ENCODE peak calls at places on chromosomes 5 and 9, in four cellular contexts. D is stomach, K is uterus, V is HCT116. G is an unnamed sample. For H3K36me3, the result is how much of the 10 kb centered on the place peaks cover.

GRCh38 chr5:170642066-170642735 is 138.4 kb downstream of the KCNIP1 start:
- DNase-seq in D (no peak), K (no peak), V (no peak), G (no peak)

GRCh38 chr9:137759649-137760321 is 117.8 kb upstream of the CACNA1B start:
- DNase-seq in D (no peak), K (no peak), V (no peak), G (no peak)

GRCh38 chr5:134084570-134084969 is 29.9 kb upstream of the TCF7 start:
- DNase-seq in D (no peak), K (no peak), V (no peak), G (no peak)

GRCh38 chr5:106269252-106269843 is 1401.4 kb downstream of the EFNA5 start:
- DNase-seq in D (no peak), K (no peak), V (peak), G (no peak)

GRCh38 chr5:180107005-180107404 is 35.4 kb upstream of the RNF130 start:
- DNase-seq in D (no peak), K (no peak), V (no peak), G (no peak)

GRCh38 chr5:150434502-150434901 is 15.0 kb downstream of the RPS14 start:
- DNase-seq in D (no peak), K (no peak), V (no peak), G (no peak)

GRCh38 chr9:107043886-107044285 is 180.9 kb downstream of the ZNF462 start:
- DNase-seq in D (no peak), K (no peak), V (no peak), G (peak)

GRCh38 chr9:83196946-83197345 is 134.0 kb upstream of the RASEF start:
- DNase-seq in D (no peak), K (no peak), V (no peak), G (no peak)

GRCh38 chr5:35856186-35857003 is at the start of gene IL7R:
- DNase-seq in D (no peak), K (no peak), V (no peak), G (no peak)

GRCh38 chr9:88458716-88459115 is 70.5 kb downstream of the SPIN1 start:
- DNase-seq in D (no peak), K (no peak), V (no peak), G (no peak)

GRCh38 chr5:151213803-151214613 is 9.9 kb downstream of the CCDC69 start:
- DNase-seq in D (peak), K (peak), V (no peak), G (peak)

GRCh38 chr5:135465391-135466122 is 13.4 kb upstream of the TIFAB start:
- DNase-seq in D (no peak), K (no peak), V (no peak), G (no peak)

GRCh38 chr5:126849101-126849678 is 72.3 kb downstream of the LMNB1 start:
- DNase-seq in D (no peak), K (peak), V (no peak), G (no peak)

GRCh38 chr9:115104908-115105307 is 13.0 kb downstream of the TNC start:
- DNase-seq in D (no peak), K (no peak), V (no peak), G (no peak)

GRCh38 chr9:30574355-30575151 is 1809.9 kb upstream of the ACO1 start:
- DNase-seq in D (no peak), K (peak), V (no peak), G (no peak)

GRCh38 chr9:112887377-112887776 is 3.3 kb downstream of the SLC46A2 start:
- DNase-seq in D (no peak), K (no peak), V (no peak), G (no peak)

GRCh38 chr5:107764976-107765684 is 94.4 kb upstream of the EFNA5 start:
- DNase-seq in D (no peak), K (no peak), V (no peak), G (no peak)

GRCh38 chr9:34869390-34869789 is 88.7 kb upstream of the PHF24 start:
- DNase-seq in D (no peak), K (no peak), V (peak), G (no peak)

GRCh38 chr9:125428060-125428481 is 166.4 kb downstream of the GAPVD1 start:
- DNase-seq in D (peak), K (no peak), V (peak), G (no peak)

GRCh38 chr5:137666901-137667300 is 69.0 kb downstream of the KLHL3 start:
- DNase-seq in D (no peak), K (no peak), V (no peak), G (no peak)

GRCh38 chr9:93270976-93271375 is 87.0 kb downstream of the WNK2 start:
- DNase-seq in D (peak), K (no peak), V (no peak), G (no peak)

GRCh38 chr5:156450778-156451177 is 123.8 kb downstream of the SGCD start:
- DNase-seq in D (no peak), K (no peak), V (no peak), G (no peak)

GRCh38 chr5:71969464-71969863 is 137.8 kb upstream of the MAP1B start:
- DNase-seq in D (no peak), K (no peak), V (no peak), G (no peak)

GRCh38 chr5:164000241-164000640 is 494.8 kb downstream of the MAT2B start:
- DNase-seq in D (no peak), K (no peak), V (no peak), G (no peak)

GRCh38 chr5:16593630-16594029 is 23.2 kb downstream of the RETREG1 start:
- DNase-seq in D (no peak), K (no peak), V (no peak), G (no peak)

GRCh38 chr9:104968025-104968982 is 40.3 kb upstream of the ABCA1 start:
- DNase-seq in D (peak), K (peak), V (peak), G (peak)

GRCh38 chr5:7673658-7674057 is 177.3 kb downstream of the CFAP90 start:
- DNase-seq in D (no peak), K (no peak), V (no peak), G (no peak)

GRCh38 chr5:90557391-90557790 is 1.2 kb upstream of the ADGRV1 start:
- DNase-seq in D (no peak), K (no peak), V (no peak), G (no peak)

GRCh38 chr5:459562-460412 is 16.8 kb downstream of the EXOC3 start:
- DNase-seq in D (no peak), K (no peak), V (no peak), G (no peak)

GRCh38 chr5:80093796-80094195 is 58.6 kb downstream of the THBS4 start:
- DNase-seq in D (no peak), K (no peak), V (no peak), G (peak)

GRCh38 chr5:93019896-93020295 is 561.1 kb downstream of the NR2F1-AS1 start:
- DNase-seq in D (no peak), K (no peak), V (no peak), G (no peak)

GRCh38 chr5:159749146-159749545 is 167.1 kb upstream of the ADRA1B start:
- DNase-seq in D (no peak), K (no peak), V (no peak), G (no peak)

GRCh38 chr9:20205821-20206220 is 416.5 kb downstream of the MLLT3 start:
- DNase-seq in D (no peak), K (no peak), V (no peak), G (no peak)

GRCh38 chr9:82140471-82140870 is 151.9 kb downstream of the SPATA31D1 start:
- DNase-seq in D (no peak), K (no peak), V (no peak), G (no peak)

GRCh38 chr5:142433526-142434321 is 108.9 kb upstream of the SPRY4 start:
- DNase-seq in D (no peak), K (no peak), V (no peak), G (no peak)

GRCh38 chr5:57738306-57738705 is 255.7 kb upstream of the ACTBL2 start:
- DNase-seq in D (no peak), K (no peak), V (no peak), G (no peak)

GRCh38 chr5:150612905-150613670 is 27.4 kb upstream of the SYNPO start:
- DNase-seq in D (no peak), K (peak), V (no peak), G (peak)

GRCh38 chr5:177502886-177503285 is 5.5 kb upstream of the PDLIM7 start:
- DNase-seq in D (no peak), K (no peak), V (no peak), G (no peak)

GRCh38 chr5:177504086-177505056 is 5.3 kb downstream of the DOK3 start:
- DNase-seq in D (no peak), K (no peak), V (no peak), G (no peak)

GRCh38 chr5:177503351-177504085 is 6.1 kb downstream of the DOK3 start:
- DNase-seq in D (no peak), K (no peak), V (no peak), G (no peak)

GRCh38 chr5:177507165-177507564 is 2.5 kb downstream of the DOK3 start:
- DNase-seq in D (no peak), K (no peak), V (no peak), G (no peak)

GRCh38 chr5:177505075-177505474 is 4.6 kb downstream of the DOK3 start:
- DNase-seq in D (no peak), K (no peak), V (no peak), G (no peak)
- H3K36me3 ChIP-seq in D (under half), K (under half), V (under half), G (under half)

GRCh38 chr5:100901851-100902341 is 1.2 kb downstream of the ST8SIA4 start:
- DNase-seq in D (peak), K (no peak), V (no peak), G (peak)
- H3K27ac ChIP-seq in D (peak), K (peak), V (no peak), G (no peak)

GRCh38 chr5:54229041-54229780 is 81.2 kb downstream of the ARL15 start:
- DNase-seq in D (peak), K (peak), V (peak), G (peak)
- TF ChIP-seq POLR2A in D (no peak), K (no peak), V (no peak), G (no peak)

DNA sequence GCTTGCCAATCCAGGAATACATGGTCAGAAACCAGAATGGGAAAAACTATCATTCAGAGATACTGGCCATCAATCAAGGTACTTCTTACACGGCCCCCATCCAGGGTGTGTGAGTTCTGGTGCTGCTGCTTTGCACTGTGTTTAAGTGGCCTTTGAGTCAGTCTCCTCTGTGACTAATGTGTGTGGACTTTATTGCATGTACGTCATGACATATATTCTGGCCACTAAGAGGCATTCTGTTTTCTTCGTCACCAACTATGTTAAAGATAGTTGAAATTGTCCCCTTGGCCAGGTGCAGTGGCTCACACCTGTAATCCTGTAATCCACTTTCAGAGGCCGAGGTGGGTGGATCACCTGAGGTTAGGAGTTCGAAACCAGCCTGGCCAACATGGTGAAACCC is 8.5 kb downstream of the EXOSC3 start:
- DNase-seq in D (no peak), K (no peak), V (no peak), G (no peak)
- H3K36me3 ChIP-seq in D (half or more), K (under half), V (under half), G (under half)

GRCh38 chr5:32984851-32985250 is 273.7 kb downstream of the NPR3 start:
- DNase-seq in D (no peak), K (no peak), V (no peak), G (no peak)
- H3K27ac ChIP-seq in D (no peak), K (no peak), V (no peak), G (no peak)

GRCh38 chr9:127450831-127451680 is at the start of the genes LRSAM1 and RPL12:
- DNase-seq in D (peak), K (peak), V (peak), G (peak)
- TF ChIP-seq POLR2A in D (no peak), K (peak), V (peak), G (peak)

GRCh38 chr9:72354704-72355103 is 10.3 kb downstream of the ZFAND5 start:
- DNase-seq in D (no peak), K (no peak), V (no peak), G (no peak)
- H3K36me3 ChIP-seq in D (half or more), K (under half), V (under half), G (under half)

GRCh38 chr9:128383791-128384190 is 12.6 kb downstream of the URM1 start:
- DNase-seq in D (no peak), K (no peak), V (no peak), G (no peak)

GRCh38 chr9:128382261-128382660 is 11.1 kb downstream of the URM1 start:
- DNase-seq in D (no peak), K (no peak), V (no peak), G (no peak)

GRCh38 chr9:128384801-128385492 is 13.8 kb downstream of the URM1 start:
- DNase-seq in D (no peak), K (no peak), V (no peak), G (no peak)

GRCh38 chr9:128383007-128383753 is 12.0 kb downstream of the URM1 start:
- DNase-seq in D (no peak), K (no peak), V (no peak), G (no peak)

GRCh38 chr9:128385493-128386205 is 14.5 kb downstream of the URM1 start:
- DNase-seq in D (no peak), K (no peak), V (no peak), G (no peak)
- H3K27ac ChIP-seq in D (no peak), K (no peak), V (no peak), G (no peak)

G was measured in body of pancreas.